ENCODE peak calls at places on chromosome 7, in ten cellular contexts. K, O, P, D, X, N, Z, I, R and G are unnamed samples.

GRCh38 chr7:130560972-130561371 is 69.1 kb downstream of the MEST start:
- DNase-seq in K (no peak), I (peak), N (no peak), X (no peak), P (no peak), O (no peak), Z (no peak), D (peak), R (no peak), G (peak)

GRCh38 chr7:156151082-156151481 is 338.8 kb upstream of the SHH start:
- DNase-seq in P (no peak), R (no peak), Z (no peak), D (peak), I (no peak), K (no peak), O (no peak), X (no peak), N (no peak), G (no peak)

GRCh38 chr7:44678096-44678467 is 70.6 kb upstream of the ZMIZ2 start:
- DNase-seq in X (no peak), K (no peak), Z (no peak), I (no peak), R (no peak), N (no peak), O (no peak), P (no peak), D (no peak), G (no peak)

GRCh38 chr7:17043012-17043877 is 161.5 kb upstream of the AGR3 start:
- DNase-seq in I (no peak), X (no peak), D (no peak), Z (no peak), P (no peak), K (no peak), O (no peak), R (no peak), N (no peak), G (no peak)

GRCh38 chr7:130333832-130334231 is 10.8 kb upstream of the CPA5 start:
- DNase-seq in X (no peak), I (no peak), N (no peak), O (no peak), R (no peak), D (no peak), K (no peak), P (no peak), Z (no peak), G (no peak)

GRCh38 chr7:135208417-135208793 is 2.9 kb downstream of the WDR91 start:
- DNase-seq in X (no peak), K (no peak), D (peak), Z (no peak), N (no peak), P (no peak), R (no peak), O (no peak), I (peak), G (no peak)

GRCh38 chr7:32335107-32335506 is 155.1 kb downstream of the LSM5 start:
- DNase-seq in P (no peak), X (no peak), D (peak), R (no peak), O (no peak), I (peak), K (no peak), N (no peak), Z (no peak), G (no peak)

GRCh38 chr7:129343099-129343700 is 91.0 kb upstream of the STRIP2 start:
- DNase-seq in D (peak), O (no peak), Z (no peak), R (no peak), N (peak), I (peak), X (no peak), K (no peak), P (no peak), G (no peak)

GRCh38 chr7:142754681-142755575 is 5.7 kb downstream of the PRSS1 start:
- DNase-seq in Z (no peak), K (no peak), O (no peak), R (no peak), I (no peak), X (no peak), D (no peak), N (no peak), P (no peak), G (no peak)

GRCh38 chr7:128810473-128810872 is 18.7 kb downstream of the CCDC136 start:
- DNase-seq in I (no peak), P (no peak), O (no peak), D (no peak), N (no peak), R (no peak), X (no peak), Z (no peak), K (no peak), G (no peak)

GRCh38 chr7:82685214-82685613 is 241.6 kb upstream of the CACNA2D1 start:
- DNase-seq in I (no peak), R (no peak), K (no peak), Z (no peak), O (no peak), P (no peak), N (no peak), D (no peak), X (no peak), G (no peak)